ENCODE peak calls at places on chromosomes 4 and X, in five cellular contexts. V is HepG2, S is GM12878, F is SK-N-SH, R is K562. I is an unnamed sample.

GRCh38 chrX:102658551-102658950 is 7.3 kb downstream of the GPRASP1 start:
- DNase-seq in V (peak), S (no peak), F (no peak), R (no peak), I (no peak)

GRCh38 chrX:39507034-39507433 is 590.7 kb downstream of the BCOR start:
- DNase-seq in V (no peak), S (no peak), F (no peak), R (no peak), I (no peak)

GRCh38 chrX:67544871-67545771 is 1.3 kb downstream of the AR start:
- DNase-seq in V (no peak), S (no peak), F (peak), R (peak), I (no peak)

GRCh38 chr4:150078996-150079581 is 844 bp downstream of the DCLK2 start:
- DNase-seq in V (no peak), S (no peak), F (peak), R (no peak), I (peak)

GRCh38 chr4:97370581-97370980 is 772.7 kb downstream of the STPG2 start:
- DNase-seq in V (peak), S (no peak), F (no peak), R (no peak), I (no peak)

GRCh38 chr4:138573246-138573645 is 331.1 kb upstream of the SLC7A11 start:
- DNase-seq in V (no peak), S (no peak), F (no peak), R (no peak), I (no peak)

GRCh38 chr4:137212601-137213000 is 319.7 kb downstream of the PCDH18 start:
- DNase-seq in V (no peak), S (no peak), F (no peak), R (no peak), I (no peak)

GRCh38 chrX:107628662-107629532 is 587 bp downstream of the PRPS1 start:
- DNase-seq in V (peak), S (no peak), F (peak), R (peak), I (peak)

GRCh38 chrX:31060013-31060412 is 11.8 kb downstream of the FTHL17 start:
- DNase-seq in V (no peak), S (no peak), F (no peak), R (no peak), I (no peak)

GRCh38 chr4:7338059-7338452 is 96.7 kb downstream of the PSAPL1 start:
- DNase-seq in V (no peak), S (no peak), F (no peak), R (no peak), I (no peak)

GRCh38 chrX:100864967-100865366 is 9.2 kb downstream of the NOX1 start:
- DNase-seq in V (no peak), S (no peak), F (no peak), R (no peak), I (no peak)

GRCh38 chr4:8248091-8248490 is 21.5 kb upstream of the HTRA3 start:
- DNase-seq in V (no peak), S (no peak), F (no peak), R (no peak), I (no peak)

GRCh38 chrX:63503541-63503940 is 152.4 kb upstream of the SPIN4 start:
- DNase-seq in V (no peak), S (no peak), F (no peak), R (no peak), I (no peak)

GRCh38 chr4:183729430-183730328 is 70.6 kb downstream of the TRAPPC11 start:
- DNase-seq in V (peak), S (no peak), F (no peak), R (no peak), I (no peak)

GRCh38 chr4:170008376-170008775 is 17.8 kb downstream of the MFAP3L start:
- DNase-seq in V (no peak), S (no peak), F (no peak), R (no peak), I (peak)

GRCh38 chrX:82163701-82164100 is 961.8 kb downstream of the SH3BGRL start:
- DNase-seq in V (no peak), S (no peak), F (no peak), R (no peak), I (no peak)

GRCh38 chrX:140572724-140573123 is 67.9 kb upstream of the SOX3 start:
- DNase-seq in V (peak), S (peak), F (peak), R (peak), I (peak)

GRCh38 chrX:18353931-18354368 is 538 bp downstream of the SCML2 start:
- DNase-seq in V (peak), S (no peak), F (peak), R (peak), I (peak)

GRCh38 chrX:1423215-1423614 is 29.5 kb downstream of the ASMTL start:
- DNase-seq in V (no peak), S (no peak), F (no peak), R (no peak), I (no peak)

GRCh38 chr4:74258949-74259348 is 49.3 kb upstream of the EPGN start:
- DNase-seq in V (no peak), S (no peak), F (no peak), R (peak), I (no peak)

GRCh38 chr4:4415806-4416805 is 29.2 kb downstream of the NSG1 start:
- DNase-seq in V (no peak), S (no peak), F (no peak), R (no peak), I (no peak)

GRCh38 chr4:146545102-146545501 is 23.4 kb upstream of the SLC10A7 start:
- DNase-seq in V (peak), S (no peak), F (peak), R (peak), I (no peak)

GRCh38 chrX:44974462-44974861 is 101.5 kb downstream of the KDM6A start:
- DNase-seq in V (no peak), S (no peak), F (no peak), R (no peak), I (no peak)

GRCh38 chrX:145190801-145191389 is 56.4 kb upstream of the SPANXN1 start:
- DNase-seq in V (peak), S (no peak), F (peak), R (peak), I (no peak)

GRCh38 chr4:186104895-186105720 is 604 bp downstream of the FAM149A start:
- DNase-seq in V (no peak), S (no peak), F (peak), R (no peak), I (no peak)

GRCh38 chr4:113052379-113052951 is 3.0 kb downstream of the ANK2 start:
- DNase-seq in V (no peak), S (peak), F (no peak), R (peak), I (no peak)

GRCh38 chr4:54322817-54323417 is 93.8 kb downstream of the PDGFRA start:
- DNase-seq in V (peak), S (no peak), F (peak), R (peak), I (peak)

GRCh38 chr4:112377701-112378620 is 80.8 kb downstream of the ALPK1 start:
- DNase-seq in V (no peak), S (no peak), F (no peak), R (no peak), I (no peak)

GRCh38 chrX:106899276-106899675 is 3.9 kb downstream of the RIPPLY1 start:
- DNase-seq in V (no peak), S (no peak), F (no peak), R (no peak), I (no peak)

GRCh38 chrX:39484159-39484558 is 613.6 kb downstream of the BCOR start:
- DNase-seq in V (no peak), S (no peak), F (no peak), R (no peak), I (no peak)

GRCh38 chr4:131006388-131006787 is 1910.4 kb downstream of the C4orf33 start:
- DNase-seq in V (no peak), S (no peak), F (no peak), R (no peak), I (no peak)

GRCh38 chrX:15686818-15687685 is 22.4 kb upstream of the CLTRN start:
- DNase-seq in V (peak), S (peak), F (peak), R (peak), I (no peak)
- TF ChIP-seq USF2 in V (no peak), S (no peak), F (no peak), R (no peak), I (no peak)

GRCh38 chrX:53294024-53294648 is 12.8 kb upstream of the IQSEC2 start:
- DNase-seq in V (no peak), S (no peak), F (no peak), R (peak), I (no peak)
- TF ChIP-seq JUND in V (no peak), S (no peak), F (no peak), R (no peak), I (no peak)

DNA sequence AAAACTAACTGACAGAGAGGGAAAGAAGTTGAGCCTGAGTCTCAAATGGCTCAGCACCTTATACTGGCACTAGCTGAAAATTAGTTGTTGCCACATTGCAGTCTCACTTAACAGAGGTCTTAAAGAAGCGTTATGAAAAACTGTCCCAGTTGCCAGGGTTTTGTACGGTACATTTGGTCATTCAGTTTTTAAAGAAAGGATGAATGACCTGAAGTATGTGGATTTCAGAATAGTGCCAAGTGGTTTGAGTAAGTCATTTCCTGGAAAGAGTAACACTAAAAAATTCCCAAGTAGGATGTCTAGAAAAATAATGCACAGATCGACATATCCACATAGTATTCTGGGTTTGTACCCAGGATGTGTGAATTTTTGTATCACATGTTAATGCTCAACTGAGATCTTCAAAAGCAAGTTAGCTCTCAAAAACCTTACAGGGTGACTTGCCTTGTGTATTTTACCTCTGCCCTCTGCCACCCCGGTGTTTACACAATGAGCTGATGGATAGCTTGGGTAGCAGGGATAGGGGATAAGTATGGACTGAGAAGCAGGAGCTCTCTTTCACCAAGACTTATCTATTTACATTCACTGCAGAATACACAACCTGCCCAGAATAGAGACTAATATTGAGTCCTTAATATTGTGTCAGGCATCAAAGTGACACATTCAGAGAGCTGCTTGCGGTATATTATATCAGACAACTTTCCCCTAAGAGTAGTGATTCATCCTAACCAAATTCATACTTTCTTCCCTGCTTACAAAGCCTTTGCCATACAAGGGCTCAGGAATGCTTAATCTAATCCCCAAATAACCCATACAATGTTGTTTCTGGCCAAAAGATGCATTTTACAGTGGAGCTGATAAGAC is 1075.8 kb upstream of the PABPC4L start:
- DNase-seq in V (no peak), S (no peak), F (no peak), R (no peak), I (no peak)
- TF ChIP-seq USF2 in V (no peak), S (no peak), F (no peak), R (no peak), I (no peak)

GRCh38 chrX:12985336-12985735 is 10.4 kb downstream of the TMSB4X start:
- DNase-seq in V (no peak), S (no peak), F (no peak), R (no peak), I (no peak)

GRCh38 chrX:12986164-12986779 is 11.4 kb downstream of the TMSB4X start:
- DNase-seq in V (no peak), S (no peak), F (no peak), R (peak), I (no peak)

GRCh38 chrX:12987340-12987739 is 12.4 kb downstream of the TMSB4X start:
- DNase-seq in V (no peak), S (no peak), F (no peak), R (no peak), I (no peak)

GRCh38 chrX:12986886-12987285 is 12.0 kb downstream of the TMSB4X start:
- DNase-seq in V (no peak), S (no peak), F (no peak), R (no peak), I (no peak)

DNA sequence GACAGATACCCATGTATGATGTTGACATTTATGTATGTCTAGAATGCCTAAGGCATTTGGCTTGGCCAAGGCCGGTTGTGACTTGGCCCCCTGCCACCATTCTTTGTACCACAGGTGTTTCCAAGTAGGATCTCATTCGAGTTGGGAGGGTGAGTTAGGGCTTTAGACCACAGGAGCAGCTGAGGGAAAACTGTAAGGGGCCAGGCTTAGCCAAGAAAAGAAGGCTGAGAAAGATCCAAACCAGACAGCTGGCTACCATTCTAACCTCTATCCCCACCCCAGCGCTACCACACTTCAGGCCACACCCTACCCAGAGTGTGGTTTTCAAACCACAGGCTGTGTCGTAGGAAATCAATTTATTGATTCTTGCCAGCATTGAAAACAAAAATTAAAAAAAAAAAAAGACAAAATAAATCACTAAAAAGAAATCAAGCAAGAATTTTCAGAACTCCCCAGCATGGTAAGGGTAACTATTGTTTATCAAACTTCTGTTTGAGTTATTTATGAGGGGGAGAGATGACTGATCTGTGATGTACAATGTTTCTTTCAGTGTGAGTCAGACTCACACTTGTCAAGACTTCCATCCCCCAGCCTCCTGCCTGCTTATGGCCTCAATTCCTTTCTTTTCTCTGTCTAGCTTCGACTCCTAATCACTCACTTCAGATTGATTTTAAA is 9.9 kb downstream of the TMSB4X start:
- DNase-seq in V (no peak), S (no peak), F (no peak), R (peak), I (no peak)
- TF ChIP-seq JUND in V (no peak), S (peak), F (no peak), R (peak), I (no peak)

GRCh38 chr4:115883251-115883650 is 769.8 kb upstream of the NDST4 start:
- DNase-seq in V (no peak), S (no peak), F (no peak), R (no peak), I (no peak)

GRCh38 chr4:115883862-115884261 is 770.4 kb upstream of the NDST4 start:
- DNase-seq in V (no peak), S (no peak), F (no peak), R (no peak), I (no peak)
- TF ChIP-seq USF2 in V (no peak), S (no peak), F (no peak), R (no peak), I (no peak)

GRCh38 chr4:61739899-61740298 is 539.8 kb downstream of the ADGRL3 start:
- DNase-seq in V (no peak), S (no peak), F (no peak), R (no peak), I (no peak)

DNA sequence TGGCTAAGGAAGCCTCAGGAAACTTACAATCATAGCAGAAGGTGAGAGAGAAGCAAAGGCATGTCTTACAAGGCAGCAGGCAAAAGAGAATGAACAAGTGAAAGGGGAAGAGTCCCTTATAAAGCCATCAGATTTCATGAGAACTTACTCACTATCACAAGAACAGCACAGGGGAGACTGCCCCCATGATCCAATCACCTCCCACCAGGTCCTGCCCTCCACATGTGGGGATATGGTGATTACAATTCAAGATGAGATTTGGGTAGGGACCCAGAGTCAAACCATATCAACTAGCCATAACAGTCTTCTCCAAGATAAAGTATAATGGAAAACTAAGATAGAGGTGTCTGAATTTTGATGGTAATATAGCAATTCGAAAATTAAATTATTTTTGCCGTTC is 534.3 kb downstream of the ADGRL3 start:
- DNase-seq in V (no peak), S (no peak), F (no peak), R (no peak), I (no peak)
- TF ChIP-seq JUND in V (no peak), S (no peak), F (no peak), R (no peak), I (no peak)

GRCh38 chrX:48102874-48103374 is 27.5 kb upstream of the SPACA5B start:
- DNase-seq in V (no peak), S (no peak), F (no peak), R (no peak), I (no peak)

DNA sequence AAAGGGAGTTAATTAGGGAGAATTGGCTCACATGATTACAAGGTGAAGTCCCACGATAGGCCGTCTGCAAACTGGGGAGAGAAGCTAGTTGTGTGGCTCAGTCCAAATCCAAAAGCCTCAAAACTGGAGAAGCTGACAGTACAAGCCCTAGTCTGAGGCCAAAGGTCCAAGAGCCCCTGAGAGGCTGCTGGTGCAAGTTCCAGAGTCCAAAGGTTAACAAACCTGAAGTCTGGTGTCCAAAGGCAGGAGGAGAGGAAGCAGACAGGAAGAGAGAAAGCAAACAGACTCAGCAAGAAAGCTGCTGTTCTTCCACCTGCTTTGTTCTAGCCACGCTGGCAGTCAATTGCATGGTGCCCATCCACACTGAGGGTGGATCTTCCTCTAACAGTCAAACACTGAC is 29.0 kb upstream of the SPACA5B start:
- DNase-seq in V (no peak), S (no peak), F (no peak), R (no peak), I (no peak)
- TF ChIP-seq USF2 in V (no peak), S (no peak), F (no peak), R (no peak), I (no peak)

GRCh38 chr4:140018931-140019618 is 134.9 kb downstream of the MAML3 start:
- DNase-seq in V (peak), S (no peak), F (no peak), R (no peak), I (no peak)
- TF ChIP-seq JUND in V (no peak), S (no peak), F (no peak), R (no peak), I (no peak)

DNA sequence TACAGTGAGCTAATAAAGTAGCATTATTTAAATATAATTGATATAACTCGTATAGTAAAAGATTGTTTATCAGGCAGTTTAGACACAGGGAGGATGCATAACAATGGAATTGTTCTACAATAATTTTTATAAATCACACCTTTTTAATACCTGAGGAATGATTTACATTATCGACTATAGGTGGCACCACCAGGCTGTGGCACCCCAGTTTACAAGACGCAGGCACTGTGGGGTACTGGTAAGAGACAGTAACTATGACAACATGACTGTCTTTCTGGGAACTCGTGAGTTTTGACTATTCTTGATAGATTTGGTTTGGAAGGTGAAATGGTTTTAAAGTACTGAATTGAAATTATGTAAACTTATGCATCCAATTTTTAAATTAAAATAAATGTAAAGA is 27.1 kb upstream of the STBD1 start:
- DNase-seq in V (no peak), S (no peak), F (no peak), R (no peak), I (no peak)
- TF ChIP-seq USF2 in V (no peak), S (no peak), F (no peak), R (no peak), I (no peak)

DNA sequence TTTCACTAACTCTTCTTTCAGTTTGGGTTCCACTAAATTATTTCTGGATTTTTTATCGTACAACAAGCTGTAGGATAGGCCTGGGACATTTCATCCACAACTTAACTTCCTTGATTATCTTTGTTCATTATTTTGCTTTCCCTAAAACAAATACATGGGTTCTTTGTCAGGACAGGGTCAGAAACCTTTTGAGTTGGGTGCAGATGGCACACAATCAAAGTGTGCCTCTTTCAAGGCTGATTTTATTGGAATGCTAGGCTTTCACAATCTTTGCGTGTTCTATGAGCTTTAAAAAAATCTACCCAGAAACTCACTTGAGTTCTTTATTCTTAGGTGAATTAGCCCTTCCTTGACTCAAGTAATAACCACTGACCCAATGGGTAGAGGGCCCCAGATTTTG is 348.4 kb downstream of the FAM47B start:
- DNase-seq in V (no peak), S (no peak), F (no peak), R (no peak), I (no peak)
- TF ChIP-seq JUND in V (no peak), S (no peak), F (no peak), R (no peak), I (no peak)

I was measured in H1.